ENCODE peak calls at places on chromosomes 11 and 22, in nine cellular contexts. H is left ventricle myocardium inferior, X is upper lobe of right lung, L is BE2C, I is heart left ventricle, Z is fibroblast of lung, S is PC-3, A is uterus, K is ascending aorta. Y is an unnamed sample. For H3K4me1 and H3K27me3, the result is how much of the 10 kb centered on the place peaks cover.

GRCh38 chr11:68275721-68276488 is 4.1 kb upstream of the C11orf24 start:
- DNase-seq in K (no peak), I (no peak), Z (no peak), S (no peak), A (no peak), X (no peak), H (no peak), L (no peak), Y (no peak)

GRCh38 chr11:37100008-37100407 is 502.0 kb upstream of the RAG2 start:
- DNase-seq in A (no peak), K (no peak), I (no peak), L (no peak), X (no peak), S (no peak), H (no peak), Z (no peak), Y (no peak)

GRCh38 chr11:74321487-74322188 is 10.2 kb upstream of the P4HA3 start:
- DNase-seq in K (no peak), A (peak), L (peak), Z (peak), S (peak), H (no peak), I (no peak), X (no peak), Y (peak)

GRCh38 chr11:26418391-26418790 is 86.5 kb downstream of the ANO3 start:
- DNase-seq in Z (no peak), I (no peak), K (no peak), L (no peak), X (no peak), A (no peak), H (no peak), S (no peak), Y (no peak)

GRCh38 chr11:32890843-32891656 is 1.6 kb upstream of the QSER1 start:
- DNase-seq in Z (no peak), K (no peak), X (no peak), I (no peak), L (no peak), S (peak), H (no peak), A (no peak), Y (no peak)

GRCh38 chr11:46655631-46656030 is 38.3 kb downstream of the ATG13 start:
- DNase-seq in A (no peak), X (no peak), H (no peak), K (no peak), I (no peak), S (no peak), Z (no peak), L (no peak), Y (no peak)

GRCh38 chr22:22450343-22450839 is 58.2 kb downstream of the ZNF280B start:
- DNase-seq in I (no peak), A (no peak), S (no peak), X (no peak), Z (no peak), K (no peak), L (no peak), H (no peak), Y (no peak)

GRCh38 chr11:108697872-108698473 is 33.1 kb downstream of the DDX10 start:
- DNase-seq in K (no peak), I (peak), L (peak), S (peak), X (no peak), Z (peak), A (peak), H (no peak), Y (peak)

GRCh38 chr11:119843760-119844330 is 114.8 kb upstream of the NECTIN1 start:
- DNase-seq in K (no peak), H (no peak), S (peak), X (no peak), L (peak), A (no peak), Z (peak), I (no peak), Y (no peak)

GRCh38 chr11:57899378-57899777 is 124.3 kb upstream of the OR9Q1 start:
- DNase-seq in H (no peak), L (no peak), K (no peak), S (no peak), A (no peak), I (no peak), X (no peak), Z (no peak), Y (no peak)

GRCh38 chr11:130103296-130103814 is 33.7 kb downstream of the APLP2 start:
- DNase-seq in S (peak), H (no peak), I (no peak), A (no peak), K (no peak), Z (peak), X (no peak), L (no peak), Y (no peak)

GRCh38 chr11:105177658-105178057 is 38.1 kb upstream of the CARD18 start:
- DNase-seq in K (no peak), H (no peak), I (no peak), L (no peak), X (no peak), Z (peak), S (peak), A (no peak), Y (no peak)

GRCh38 chr11:67055812-67056211 is 835 bp upstream of the RHOD start:
- DNase-seq in I (no peak), H (no peak), S (peak), K (no peak), L (no peak), Z (peak), A (no peak), X (peak), Y (no peak)

GRCh38 chr11:78660451-78660850 is 85.8 kb upstream of the NARS2 start:
- DNase-seq in L (no peak), S (no peak), Z (no peak), K (no peak), I (no peak), A (no peak), H (no peak), X (no peak), Y (no peak)

GRCh38 chr11:61963016-61963281 is 4.5 kb downstream of the FTH1 start:
- DNase-seq in S (no peak), L (no peak), X (peak), A (no peak), Z (no peak), H (no peak), I (no peak), K (no peak), Y (peak)

GRCh38 chr11:1534682-1535081 is 37.4 kb downstream of the DUSP8 start:
- DNase-seq in A (no peak), S (no peak), Z (peak), H (no peak), L (no peak), K (no peak), X (no peak), I (peak), Y (no peak)

GRCh38 chr11:65448074-65448417 is 25.4 kb downstream of the NEAT1 start:
- DNase-seq in S (no peak), H (no peak), L (no peak), I (no peak), X (no peak), A (no peak), K (no peak), Z (no peak), Y (no peak)

GRCh38 chr22:46001426-46002106 is 24.6 kb upstream of the WNT7B start:
- DNase-seq in H (peak), A (no peak), K (no peak), L (peak), S (no peak), Z (no peak), I (peak), X (peak), Y (no peak)

GRCh38 chr11:13169709-13170108 is 107.9 kb upstream of the BMAL1 start:
- DNase-seq in A (no peak), I (no peak), H (no peak), K (no peak), Z (peak), S (peak), X (no peak), L (no peak), Y (no peak)

GRCh38 chr11:130781906-130782305 is 134.4 kb downstream of the SNX19 start:
- DNase-seq in I (no peak), S (peak), A (no peak), L (no peak), H (no peak), Z (peak), X (no peak), K (no peak), Y (no peak)

GRCh38 chr11:116984589-116984988 is 113.6 kb downstream of the SIK3 start:
- DNase-seq in K (no peak), S (peak), L (no peak), A (peak), Z (peak), I (no peak), X (no peak), H (no peak), Y (no peak)

GRCh38 chr11:116976941-116977570 is 121.2 kb downstream of the SIK3 start:
- DNase-seq in X (no peak), Z (peak), I (no peak), K (no peak), S (no peak), L (no peak), H (no peak), A (no peak), Y (no peak)

GRCh38 chr11:116980136-116980793 is 118.0 kb downstream of the SIK3 start:
- DNase-seq in K (no peak), I (no peak), Z (no peak), S (no peak), A (no peak), X (no peak), L (no peak), H (no peak), Y (no peak)

GRCh38 chr11:116984186-116984585 is 114.0 kb downstream of the SIK3 start:
- DNase-seq in H (no peak), X (no peak), S (peak), Z (peak), A (no peak), I (no peak), L (no peak), K (no peak), Y (no peak)

GRCh38 chr11:116981216-116981887 is 116.9 kb downstream of the SIK3 start:
- DNase-seq in I (no peak), S (no peak), L (no peak), X (no peak), H (no peak), K (no peak), A (no peak), Z (no peak), Y (no peak)
- H3K4me1 ChIP-seq in I (under half), S (under half), L (under half), X (under half), H (half or more), K (under half), A (under half), Z (under half), Y (under half)

GRCh38 chr11:64068705-64069400 is 33.1 kb downstream of the FLRT1 start:
- DNase-seq in Z (no peak), X (no peak), K (no peak), H (no peak), A (no peak), I (no peak), L (no peak), S (no peak), Y (no peak)

GRCh38 chr11:64072403-64072802 is 36.7 kb downstream of the FLRT1 start:
- DNase-seq in Z (no peak), H (no peak), K (no peak), X (no peak), I (no peak), S (no peak), L (no peak), A (no peak), Y (no peak)

GRCh38 chr11:64069401-64070300 is 33.9 kb downstream of the FLRT1 start:
- DNase-seq in I (no peak), X (no peak), L (no peak), Z (no peak), A (no peak), K (no peak), S (no peak), H (no peak), Y (no peak)

GRCh38 chr11:64071849-64072248 is 36.1 kb downstream of the FLRT1 start:
- DNase-seq in L (no peak), Z (no peak), H (no peak), A (no peak), S (no peak), K (no peak), I (no peak), X (no peak), Y (no peak)

GRCh38 chr11:64070301-64070656 is 34.5 kb downstream of the FLRT1 start:
- DNase-seq in S (no peak), H (no peak), L (no peak), A (no peak), I (no peak), Z (no peak), X (no peak), K (no peak), Y (no peak)
- H3K27me3 ChIP-seq in S (under half), H (under half), L (under half), A (under half), I (under half), Z (under half), X (under half), K (under half), Y (under half)

GRCh38 chr11:18088974-18089373 is 16.9 kb downstream of the SAAL1 start:
- DNase-seq in K (no peak), X (no peak), I (no peak), S (no peak), H (no peak), L (no peak), Z (no peak), A (no peak), Y (no peak)
- H3K4me1 ChIP-seq in K (under half), X (under half), I (under half), S (under half), H (under half), L (under half), Z (under half), A (under half), Y (under half)

GRCh38 chr22:37330200-37331033 is 48.1 kb downstream of the CYTH4 start:
- DNase-seq in A (no peak), S (peak), L (peak), H (no peak), K (no peak), X (peak), I (no peak), Z (peak), Y (no peak)

GRCh38 chr22:37329239-37330140 is 47.2 kb downstream of the CYTH4 start:
- DNase-seq in X (no peak), H (no peak), S (peak), I (no peak), A (no peak), Z (peak), K (no peak), L (no peak), Y (no peak)

GRCh38 chr22:37326726-37327125 is 44.4 kb downstream of the CYTH4 start:
- DNase-seq in K (no peak), H (no peak), X (peak), Z (no peak), S (peak), A (no peak), L (no peak), I (no peak), Y (no peak)

GRCh38 chr22:37325024-37325395 is 42.7 kb downstream of the CYTH4 start:
- DNase-seq in A (no peak), Z (no peak), S (no peak), K (no peak), X (peak), H (no peak), I (no peak), L (no peak), Y (no peak)

GRCh38 chr22:37328017-37328416 is 45.7 kb downstream of the CYTH4 start:
- DNase-seq in K (no peak), A (no peak), H (no peak), X (no peak), Z (peak), L (no peak), S (peak), I (no peak), Y (no peak)
- H3K27me3 ChIP-seq in K (under half), A (under half), H (half or more), X (half or more), Z (under half), L (under half), S (under half), I (half or more), Y (under half)

GRCh38 chr11:82996966-82997606 is 74.6 kb downstream of the RAB30 start:
- DNase-seq in S (peak), A (no peak), Z (peak), L (no peak), K (no peak), H (no peak), X (no peak), I (no peak), Y (no peak)

GRCh38 chr11:82998697-82999096 is 73.0 kb downstream of the RAB30 start:
- DNase-seq in L (no peak), H (no peak), X (no peak), I (no peak), K (no peak), S (no peak), A (no peak), Z (no peak), Y (no peak)

GRCh38 chr11:82995276-82995675 is 76.4 kb downstream of the RAB30 start:
- DNase-seq in I (no peak), L (no peak), A (no peak), S (no peak), Z (no peak), X (no peak), K (no peak), H (no peak), Y (no peak)

GRCh38 chr11:82994615-82995014 is 77.1 kb downstream of the RAB30 start:
- DNase-seq in L (no peak), S (no peak), A (no peak), K (no peak), X (no peak), H (no peak), Z (no peak), I (no peak), Y (no peak)

DNA sequence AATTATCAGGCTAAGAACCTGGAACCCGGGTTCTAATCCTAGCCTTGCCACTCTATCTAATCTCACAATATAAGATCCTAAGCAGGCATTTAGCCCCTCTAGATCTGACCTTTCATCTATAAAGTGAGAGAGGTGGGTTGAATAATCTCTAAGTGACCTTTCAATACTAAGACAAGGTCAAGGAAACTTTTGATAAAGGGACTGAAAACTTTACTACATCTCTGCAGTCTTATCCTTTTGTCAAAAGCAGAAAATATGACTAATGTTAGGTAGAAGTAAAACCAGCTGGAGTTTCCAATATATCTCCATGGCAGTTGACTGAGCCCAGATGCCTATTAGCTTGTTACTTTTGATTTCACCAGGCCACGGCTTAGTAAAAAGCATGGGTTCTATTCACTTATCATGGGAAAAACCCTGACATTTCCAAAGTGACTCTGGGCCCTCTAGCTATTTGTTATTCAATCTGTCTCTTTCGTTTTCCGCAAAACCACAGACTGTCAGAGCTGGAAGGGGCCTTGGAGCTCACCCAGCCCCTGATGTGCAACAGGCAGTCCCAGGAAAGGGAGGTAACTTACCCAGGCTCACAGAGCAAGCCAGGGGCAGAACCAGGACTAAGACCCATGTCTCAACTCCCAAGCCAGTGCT is 75.8 kb downstream of the RAB30 start:
- DNase-seq in S (no peak), X (no peak), K (no peak), H (no peak), A (no peak), I (no peak), L (no peak), Z (peak), Y (no peak)
- H3K4me1 ChIP-seq in S (under half), X (under half), K (under half), H (half or more), A (under half), I (under half), L (under half), Z (under half), Y (under half)

DNA sequence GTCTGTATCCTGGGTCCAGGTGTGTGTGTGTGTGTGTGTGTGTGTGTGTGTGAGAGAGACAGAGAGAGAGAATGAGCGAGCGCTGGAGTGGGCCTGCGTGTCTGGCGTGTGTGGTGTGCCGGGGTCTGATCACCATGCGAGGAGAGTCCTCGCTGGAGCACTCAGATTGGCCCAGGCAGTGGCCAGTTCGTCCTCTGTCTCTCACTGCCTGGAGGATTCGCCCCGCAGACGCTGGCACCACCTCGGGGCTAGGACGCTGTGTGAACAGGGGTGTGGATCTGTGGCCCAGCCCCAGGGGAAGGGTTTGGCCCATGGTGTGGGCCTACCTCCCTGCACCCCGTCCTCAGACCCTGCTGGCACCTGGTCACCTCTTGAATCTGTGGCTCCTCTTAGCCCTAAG is 11.6 kb upstream of the CACNA1I start:
- DNase-seq in S (no peak), X (no peak), A (no peak), H (no peak), Z (no peak), K (no peak), L (no peak), I (no peak), Y (no peak)
- H3K27me3 ChIP-seq in S (under half), X (half or more), A (under half), H (half or more), Z (under half), K (under half), L (under half), I (half or more), Y (under half)